ENCODE peak calls at places on chromosomes 2 and 18, in six cellular contexts. H, L, D, C, N and F are unnamed samples.

GRCh38 chr18:61388010-61388409 is 54.8 kb downstream of the CDH20 start:
- DNase-seq in C (no peak), N (no peak), D (no peak), L (no peak), H (peak), F (no peak)

GRCh38 chr2:32553829-32554432 is 73.9 kb upstream of the TTC27 start:
- DNase-seq in L (peak), N (peak), C (no peak), H (peak), D (no peak), F (peak)

GRCh38 chr2:131010566-131010965 is 82.7 kb downstream of the FAM168B start:
- DNase-seq in D (no peak), N (no peak), H (no peak), L (no peak), C (no peak), F (no peak)

GRCh38 chr2:140643761-140644187 is 1487.0 kb downstream of the LRP1B start:
- DNase-seq in H (peak), N (peak), C (no peak), L (no peak), D (no peak), F (no peak)

GRCh38 chr2:8134105-8134903 is 547.6 kb upstream of the ID2 start:
- DNase-seq in L (no peak), D (no peak), C (no peak), N (no peak), H (no peak), F (no peak)

GRCh38 chr2:51413726-51414125 is 381.8 kb upstream of the NRXN1 start:
- DNase-seq in H (peak), N (peak), L (peak), C (no peak), D (no peak), F (no peak)

GRCh38 chr2:816278-816677 is 134.4 kb upstream of the SNTG2 start:
- DNase-seq in N (no peak), D (peak), C (no peak), L (no peak), H (no peak), F (no peak)

GRCh38 chr2:101234169-101234938 is 18.3 kb upstream of the CNOT11 start:
- DNase-seq in H (no peak), C (no peak), N (no peak), L (no peak), D (no peak), F (no peak)

GRCh38 chr2:241844066-241844728 is 14.5 kb downstream of the PDCD1 start:
- DNase-seq in D (peak), N (peak), C (peak), H (peak), L (peak), F (peak)

GRCh38 chr18:5868218-5868904 is 27.0 kb downstream of the TMEM200C start:
- DNase-seq in C (peak), H (peak), N (peak), L (peak), D (peak), F (peak)

GRCh38 chr2:44104855-44105271 is 63.8 kb upstream of the PPM1B start:
- DNase-seq in H (no peak), L (no peak), D (no peak), N (no peak), C (no peak), F (no peak)

GRCh38 chr2:106885981-106886915 is at the start of gene ST6GAL2:
- DNase-seq in D (peak), L (peak), N (peak), C (peak), H (no peak), F (peak)

GRCh38 chr2:27322301-27322765 is 564 bp downstream of the MPV17 start:
- DNase-seq in N (peak), C (no peak), D (no peak), L (peak), H (peak), F (no peak)

GRCh38 chr2:56118474-56118873 is 65.3 kb upstream of the CCDC85A start:
- DNase-seq in C (no peak), D (peak), N (no peak), H (no peak), L (no peak), F (no peak)

GRCh38 chr2:233566141-233566956 is at the start of gene USP40:
- DNase-seq in D (peak), H (peak), N (peak), C (peak), L (peak), F (peak)

GRCh38 chr18:47151457-47151856 is 1.2 kb upstream of the HDHD2 start:
- DNase-seq in L (no peak), N (no peak), D (no peak), C (no peak), H (no peak), F (no peak)

GRCh38 chr2:26534865-26535662 is 57.1 kb upstream of the OTOF start:
- DNase-seq in C (no peak), H (no peak), N (no peak), D (no peak), L (no peak), F (no peak)

GRCh38 chr2:152571035-152571766 is 146.1 kb downstream of the PRPF40A start:
- DNase-seq in N (no peak), C (no peak), L (no peak), H (peak), D (no peak), F (no peak)

GRCh38 chr2:207135340-207135739 is 30.4 kb downstream of the KLF7 start:
- DNase-seq in H (peak), C (no peak), L (peak), D (no peak), N (peak), F (no peak)

GRCh38 chr2:162103443-162104009 is 29.5 kb upstream of the DPP4 start:
- DNase-seq in C (no peak), D (no peak), L (no peak), N (no peak), H (peak), F (no peak)

GRCh38 chr18:31148580-31148979 is 14.1 kb downstream of the DSC1 start:
- DNase-seq in D (no peak), N (no peak), L (no peak), C (no peak), H (no peak), F (no peak)

GRCh38 chr2:231272961-231273360 is 74.5 kb downstream of the ARMC9 start:
- DNase-seq in C (no peak), H (no peak), N (no peak), D (no peak), L (peak), F (no peak)

GRCh38 chr2:64767670-64768425 is 114.1 kb upstream of the SERTAD2 start:
- DNase-seq in D (peak), L (peak), H (peak), C (peak), N (peak), F (peak)

GRCh38 chr2:28915939-28916338 is 21.5 kb downstream of the WDR43 start:
- DNase-seq in D (no peak), N (peak), C (no peak), H (no peak), L (peak), F (no peak)

DNA sequence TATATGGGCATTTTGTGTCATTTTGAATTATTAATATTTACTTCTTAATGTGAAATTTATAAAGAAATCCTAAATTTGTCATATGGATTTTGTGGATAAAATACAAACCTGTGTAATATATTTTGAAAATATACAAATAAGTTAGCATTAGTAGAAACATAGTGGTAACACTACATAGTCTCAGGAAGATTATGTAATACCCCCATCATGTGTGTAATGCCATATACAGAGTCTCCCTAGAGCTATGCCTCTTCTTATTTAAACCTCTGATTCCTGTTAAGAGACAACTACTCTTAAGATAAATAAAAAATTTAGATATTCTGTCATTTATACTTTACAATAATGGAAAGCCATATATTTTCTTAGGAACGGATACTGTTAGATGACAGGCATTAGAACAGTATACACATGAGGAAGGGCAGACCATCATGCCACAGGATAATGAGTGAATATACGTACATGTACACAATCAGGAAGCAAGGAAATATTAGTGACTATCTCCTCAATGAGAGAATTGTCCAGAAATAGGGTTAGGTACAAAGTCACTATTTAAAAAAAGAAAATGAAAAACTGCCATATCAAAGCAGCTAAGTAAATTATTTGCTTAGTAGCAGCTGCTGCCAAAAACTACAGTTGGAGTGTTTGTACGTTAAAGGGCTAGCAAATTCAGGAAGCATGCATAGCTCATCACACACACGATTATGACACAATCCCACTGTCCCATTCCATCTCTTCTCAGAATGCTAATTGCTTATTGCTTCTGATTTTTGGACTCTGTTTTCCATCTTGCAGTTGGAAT is 2012.2 kb upstream of the LRRTM1 start:
- DNase-seq in L (no peak), N (no peak), D (no peak), C (no peak), H (no peak), F (no peak)
- H3K14ac ChIP-seq in L (no peak), N (no peak), D (no peak), C (no peak), H (no peak), F (no peak)

DNA sequence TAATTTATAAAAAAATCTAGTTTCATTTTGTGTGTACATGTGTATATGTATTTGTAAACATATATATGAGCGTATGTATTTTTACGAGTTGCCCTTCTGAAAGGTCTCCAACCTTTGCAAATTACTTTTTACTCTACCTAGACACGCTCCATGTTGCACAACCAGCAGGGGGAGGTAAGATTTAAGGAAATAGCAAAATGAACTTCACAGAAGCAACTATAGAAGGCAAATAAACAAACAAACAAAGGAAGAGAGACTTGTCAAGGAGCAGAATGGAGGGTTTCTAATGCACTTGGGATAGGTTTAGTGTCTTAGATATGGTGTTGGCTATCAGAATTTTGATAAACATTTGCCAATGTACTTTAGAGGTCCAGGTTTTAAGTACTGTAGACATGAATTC is 820.5 kb upstream of the POU3F3 start:
- DNase-seq in D (no peak), L (peak), N (no peak), C (no peak), H (no peak), F (peak)
- H3K14ac ChIP-seq in D (no peak), L (no peak), N (no peak), C (no peak), H (no peak), F (no peak)

GRCh38 chr2:10712186-10712809 is 9.1 kb upstream of the ATP6V1C2 start:
- DNase-seq in N (no peak), L (peak), D (peak), H (no peak), C (peak), F (no peak)
- H3K14ac ChIP-seq in N (no peak), L (no peak), D (no peak), H (no peak), C (no peak), F (peak)

GRCh38 chr2:61924895-61925663 is 19.6 kb downstream of the COMMD1 start:
- DNase-seq in N (no peak), D (no peak), L (no peak), H (no peak), C (no peak), F (no peak)

GRCh38 chr2:61922714-61923113 is 17.2 kb downstream of the COMMD1 start:
- DNase-seq in C (no peak), D (no peak), H (no peak), L (no peak), N (no peak), F (no peak)

GRCh38 chr2:61920548-61920947 is 15.1 kb downstream of the COMMD1 start:
- DNase-seq in L (no peak), D (no peak), N (no peak), C (no peak), H (no peak), F (no peak)
- H3K14ac ChIP-seq in L (no peak), D (no peak), N (no peak), C (no peak), H (no peak), F (no peak)

GRCh38 chr2:13240789-13241487 is 524.2 kb downstream of the TRIB2 start:
- DNase-seq in H (no peak), C (no peak), L (no peak), N (no peak), D (no peak), F (no peak)
- H3K14ac ChIP-seq in H (no peak), C (no peak), L (no peak), N (no peak), D (no peak), F (no peak)

GRCh38 chr2:240207661-240208060 is 67.2 kb upstream of the OTOS start:
- DNase-seq in L (no peak), C (no peak), D (no peak), N (no peak), H (no peak), F (no peak)
- H3K14ac ChIP-seq in L (no peak), C (no peak), D (no peak), N (no peak), H (no peak), F (no peak)

GRCh38 chr2:133456156-133456555 is 112.1 kb downstream of the NCKAP5 start:
- DNase-seq in D (no peak), L (no peak), N (no peak), C (no peak), H (no peak), F (no peak)
- H3K14ac ChIP-seq in D (no peak), L (no peak), N (no peak), C (no peak), H (no peak), F (no peak)

GRCh38 chr2:217732995-217733394 is 269.8 kb downstream of the TNS1 start:
- DNase-seq in C (no peak), D (no peak), H (peak), L (no peak), N (peak), F (no peak)

GRCh38 chr2:217734999-217735398 is 267.8 kb downstream of the TNS1 start:
- DNase-seq in N (no peak), L (no peak), D (no peak), H (no peak), C (no peak), F (no peak)

GRCh38 chr2:217729426-217730058 is 273.3 kb downstream of the TNS1 start:
- DNase-seq in H (peak), N (no peak), L (no peak), D (no peak), C (no peak), F (no peak)

GRCh38 chr2:217733461-217733860 is 269.3 kb downstream of the TNS1 start:
- DNase-seq in H (peak), L (no peak), N (peak), D (no peak), C (no peak), F (no peak)

GRCh38 chr2:217731805-217732204 is 271.0 kb downstream of the TNS1 start:
- DNase-seq in D (no peak), L (no peak), N (peak), C (no peak), H (peak), F (no peak)
- H3K14ac ChIP-seq in D (no peak), L (no peak), N (no peak), C (no peak), H (no peak), F (no peak)

GRCh38 chr18:56380682-56381081 is 257.7 kb downstream of the TXNL1 start:
- DNase-seq in H (no peak), N (no peak), D (no peak), L (no peak), C (no peak), F (no peak)
- H3K14ac ChIP-seq in H (no peak), N (no peak), D (no peak), L (no peak), C (no peak), F (no peak)

GRCh38 chr2:31386648-31387047 is 27.9 kb downstream of the XDH start:
- DNase-seq in C (peak), L (no peak), N (no peak), D (peak), H (no peak), F (peak)

GRCh38 chr2:31390324-31390723 is 24.2 kb downstream of the XDH start:
- DNase-seq in C (no peak), H (no peak), L (peak), N (no peak), D (no peak), F (no peak)

GRCh38 chr2:31388736-31389135 is 25.8 kb downstream of the XDH start:
- DNase-seq in C (no peak), H (no peak), N (no peak), D (no peak), L (no peak), F (no peak)

GRCh38 chr2:31386172-31386571 is 28.4 kb downstream of the XDH start:
- DNase-seq in D (no peak), N (no peak), H (no peak), L (no peak), C (no peak), F (no peak)

GRCh38 chr2:31387850-31388249 is 26.7 kb downstream of the XDH start:
- DNase-seq in C (no peak), N (no peak), L (peak), H (no peak), D (peak), F (no peak)
- H3K14ac ChIP-seq in C (no peak), N (no peak), L (no peak), H (no peak), D (no peak), F (no peak)